ENCODE peak calls at places on chromosomes 1 and 21, in five cellular contexts. B is K562, Z is mammary epithelial cell, U is fibroblast of lung, I is neural progenitor cell. R is an unnamed sample. For H3K4me1, the result is how much of the 10 kb centered on the place peaks cover.

GRCh38 chr1:90821793-90822359 is 104.8 kb upstream of the BARHL2 start:
- DNase-seq in Z (no peak), I (no peak), U (no peak), B (no peak), R (peak)

GRCh38 chr1:5067251-5067650 is 412.8 kb downstream of the AJAP1 start:
- DNase-seq in Z (no peak), U (no peak), I (no peak), B (no peak), R (no peak)

GRCh38 chr1:96080925-96081324 is 640.7 kb upstream of the PTBP2 start:
- DNase-seq in Z (no peak), U (peak), B (no peak), I (peak), R (peak)

GRCh38 chr1:86616433-86616832 is 69.6 kb downstream of the CLCA4 start:
- DNase-seq in U (no peak), B (no peak), Z (no peak), I (no peak), R (no peak)

GRCh38 chr21:41643246-41643966 is 123.4 kb downstream of the RIPK4 start:
- DNase-seq in I (no peak), Z (no peak), B (no peak), U (peak), R (peak)

GRCh38 chr1:162564762-162565218 is 3.3 kb downstream of the UAP1 start:
- DNase-seq in B (no peak), Z (no peak), U (peak), I (no peak), R (no peak)

GRCh38 chr1:41516168-41516961 is 31.9 kb upstream of the EDN2 start:
- DNase-seq in B (peak), U (peak), Z (peak), I (peak), R (peak)

GRCh38 chr1:102742426-102742825 is 365.9 kb downstream of the COL11A1 start:
- DNase-seq in Z (no peak), U (peak), B (no peak), I (no peak), R (no peak)

GRCh38 chr1:58063095-58063494 is 483.4 kb downstream of the OMA1 start:
- DNase-seq in B (no peak), I (no peak), Z (no peak), U (no peak), R (no peak)

GRCh38 chr1:88488277-88488676 is 195.8 kb upstream of the PKN2 start:
- DNase-seq in Z (no peak), B (no peak), I (no peak), U (peak), R (no peak)

GRCh38 chr1:246930830-246931548 is 759 bp downstream of the AHCTF1 start:
- DNase-seq in Z (peak), U (peak), I (no peak), B (peak), R (peak)

GRCh38 chr1:246181244-246181643 is 325.8 kb downstream of the SMYD3 start:
- DNase-seq in Z (no peak), U (no peak), B (no peak), I (no peak), R (no peak)

GRCh38 chr1:181179980-181180964 is 91.8 kb downstream of the IER5 start:
- DNase-seq in Z (peak), B (no peak), U (peak), I (peak), R (no peak)

GRCh38 chr1:100249155-100249536 is 488 bp downstream of the DBT start:
- DNase-seq in Z (no peak), B (peak), I (peak), U (no peak), R (no peak)

GRCh38 chr1:204461331-204462228 is 33.0 kb downstream of the PIK3C2B start:
- DNase-seq in Z (no peak), U (no peak), B (peak), I (no peak), R (peak)

GRCh38 chr1:204459706-204460105 is 34.9 kb downstream of the PIK3C2B start:
- DNase-seq in B (no peak), Z (no peak), I (no peak), U (no peak), R (peak)

GRCh38 chr1:204462229-204462561 is 32.4 kb downstream of the PIK3C2B start:
- DNase-seq in U (no peak), I (no peak), Z (no peak), B (peak), R (no peak)

GRCh38 chr1:204457665-204458064 is 36.9 kb downstream of the PIK3C2B start:
- DNase-seq in Z (no peak), U (no peak), B (no peak), I (no peak), R (no peak)

DNA sequence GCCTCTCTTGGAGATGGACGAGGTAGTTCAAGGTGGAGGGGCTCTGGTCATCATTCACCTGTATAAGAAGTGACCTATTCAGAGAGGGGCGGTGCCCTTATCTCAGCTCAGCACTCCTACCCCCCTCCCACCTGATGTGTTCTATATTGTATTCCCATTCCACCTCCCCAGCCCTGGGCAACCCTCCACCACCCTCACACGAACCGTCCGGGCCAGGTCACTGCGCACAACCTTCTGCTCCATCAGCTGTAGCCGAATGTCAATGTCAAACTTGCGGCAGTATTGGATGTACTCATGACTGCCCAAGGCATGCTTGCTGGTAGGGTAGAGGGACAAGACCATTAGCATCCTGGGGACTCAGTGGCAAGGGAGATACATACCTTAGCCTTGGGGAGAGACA is 34.3 kb downstream of the PIK3C2B start:
- DNase-seq in U (no peak), B (no peak), Z (no peak), I (no peak), R (no peak)
- TF ChIP-seq EZH2 in U (no peak), B (no peak), Z (no peak), I (no peak), R (no peak)

DNA sequence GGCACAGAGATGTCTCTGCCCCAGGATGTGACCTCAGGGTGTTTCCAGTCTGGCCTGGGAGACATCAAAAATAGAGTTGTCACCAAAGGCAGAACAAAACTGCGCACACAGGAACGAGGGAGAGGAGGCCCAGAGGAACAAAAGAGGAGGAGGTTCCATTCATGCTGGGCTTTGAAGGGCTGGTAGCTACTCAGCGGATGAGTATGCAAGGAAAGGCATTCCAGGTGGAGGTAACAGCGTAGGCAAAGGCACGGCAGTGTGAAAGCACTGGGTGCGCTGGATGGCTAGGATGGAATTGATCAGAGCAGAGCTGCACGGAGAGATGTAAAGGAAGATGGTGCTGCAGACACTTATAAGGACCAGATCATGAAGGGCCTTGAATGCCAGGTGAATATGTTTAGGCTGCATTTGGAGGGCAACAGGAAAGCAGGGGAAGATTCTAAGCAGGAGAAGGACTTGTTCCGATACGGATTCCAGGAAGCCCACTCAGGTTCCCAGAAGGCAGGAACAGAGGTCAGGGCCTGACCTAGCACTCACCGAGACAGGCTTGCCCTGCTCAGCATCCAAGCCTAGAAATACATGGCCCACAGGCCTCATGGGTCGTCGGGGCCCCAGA is 6.3 kb downstream of the COL16A1 start:
- DNase-seq in U (no peak), I (no peak), Z (no peak), B (no peak), R (no peak)
- H3K4me1 ChIP-seq in U (under half), I (under half), Z (half or more), B (under half), R (under half)

DNA sequence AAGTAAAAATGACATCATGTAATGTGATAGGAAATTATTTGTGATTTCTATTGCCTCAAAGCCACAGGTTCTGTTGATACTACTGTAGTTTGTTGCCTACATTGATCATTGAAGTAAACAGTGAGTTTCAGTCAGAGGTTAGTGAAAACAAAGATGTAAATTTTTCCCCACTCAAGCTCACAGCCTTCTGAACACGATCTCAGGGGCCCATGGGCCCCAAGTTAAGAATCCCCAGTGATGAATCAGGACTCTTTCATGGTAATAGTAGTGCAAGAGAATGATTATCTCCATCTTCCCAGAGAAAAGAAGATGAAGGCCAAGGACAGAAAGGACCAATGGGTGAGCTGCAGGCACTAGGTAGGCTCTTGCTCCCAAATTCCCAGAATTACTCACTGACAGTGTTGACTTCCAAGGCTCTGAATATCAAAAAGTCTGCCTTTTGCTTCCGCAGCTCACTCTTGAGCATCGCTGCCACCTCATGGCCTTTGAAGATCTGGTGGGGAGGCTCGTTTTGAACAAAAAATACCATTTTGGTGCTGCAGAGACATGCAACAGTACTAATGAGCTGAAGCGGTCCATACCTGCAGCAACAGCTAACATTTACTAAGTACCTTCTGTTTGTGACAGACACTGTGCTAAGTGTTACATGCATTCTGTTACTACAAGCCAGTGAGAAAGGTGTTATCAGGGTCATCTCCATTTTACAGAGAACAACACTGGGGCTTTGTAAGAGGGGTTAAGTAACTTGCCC is 113.3 kb downstream of the KIAA0319L start:
- DNase-seq in B (no peak), Z (no peak), U (no peak), I (peak), R (peak)
- TF ChIP-seq CTCF in B (peak), Z (no peak), U (no peak), I (peak), R (peak)

GRCh38 chr1:28021064-28021463 is 61.3 kb downstream of the XKR8 start:
- DNase-seq in B (no peak), I (no peak), Z (no peak), U (no peak), R (peak)
- TF ChIP-seq EZH2 in B (no peak), I (no peak), Z (no peak), U (no peak), R (no peak)

GRCh38 chr1:209651148-209651547 is 1.1 kb downstream of the LAMB3 start:
- DNase-seq in I (no peak), B (peak), U (peak), Z (peak), R (no peak)
- H3K4me1 ChIP-seq in I (under half), B (under half), U (under half), Z (half or more), R (under half)

GRCh38 chr21:26881504-26882228 is 36.5 kb upstream of the ADAMTS1 start:
- DNase-seq in U (peak), Z (no peak), B (no peak), I (peak), R (peak)
- TF ChIP-seq CTCF in U (peak), Z (no peak), B (peak), I (peak), R (peak)

DNA sequence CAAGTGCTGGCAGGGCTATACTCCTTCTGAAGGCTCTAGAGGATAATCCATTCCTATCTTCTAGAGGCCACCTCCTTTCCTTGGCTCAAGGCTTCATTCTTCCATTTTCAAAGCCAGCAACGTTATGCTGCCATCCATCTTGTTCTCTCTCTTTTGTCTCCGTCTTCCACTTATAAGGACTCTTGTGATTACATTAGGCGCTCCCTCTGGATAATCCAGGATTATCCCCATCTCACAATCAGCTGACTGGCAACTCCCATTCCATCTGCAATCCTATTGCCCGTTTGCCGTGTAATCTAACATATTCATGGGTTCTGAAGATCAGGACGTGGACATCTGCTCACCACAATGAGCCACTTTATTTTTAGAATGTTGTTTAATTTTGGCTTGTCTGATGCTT is 89.4 kb downstream of the EBNA1BP2 start:
- DNase-seq in U (no peak), I (peak), Z (no peak), B (no peak), R (no peak)
- TF ChIP-seq EZH2 in U (no peak), I (no peak), Z (no peak), B (no peak), R (no peak)

GRCh38 chr1:244448279-244449036 is 3.3 kb downstream of the ADSS2 start:
- DNase-seq in I (no peak), U (no peak), B (no peak), Z (no peak), R (no peak)
- H3K4me1 ChIP-seq in I (half or more), U (under half), B (under half), Z (under half), R (under half)